ENCODE peak calls at places on chromosomes 3 and 15, in ten cellular contexts. One of them, this sample, is unnamed. For H3K36me3, the result is how much of the 10 kb centered on the place peaks cover.

GRCh38 chr3:58617338-58617761 is 40.2 kb upstream of the FAM107A start:
- DNase-seq in mucosa of descending colon: no peak
- DNase-seq in neural progenitor cell: peak
- DNase-seq in Panc1: no peak
- DNase-seq in kidney epithelial cell: no peak
- DNase-seq in SK-N-SH: no peak
- DNase-seq in GM06990: no peak
- DNase-seq in effector memory CD4-positive, alpha-beta T cell: no peak
- DNase-seq in brain microvascular endothelial cell: no peak
- DNase-seq in body of pancreas: peak
- DNase-seq in this sample: no peak

GRCh38 chr15:91465696-91466095 is 365.6 kb downstream of the SV2B start:
- DNase-seq in effector memory CD4-positive, alpha-beta T cell: no peak
- DNase-seq in kidney epithelial cell: no peak
- DNase-seq in SK-N-SH: no peak
- DNase-seq in mucosa of descending colon: peak
- DNase-seq in GM06990: no peak
- DNase-seq in Panc1: no peak
- DNase-seq in brain microvascular endothelial cell: no peak
- DNase-seq in neural progenitor cell: no peak
- DNase-seq in body of pancreas: peak
- DNase-seq in this sample: no peak

GRCh38 chr15:74367296-74367854 is at the start of gene CYP11A1:
- DNase-seq in brain microvascular endothelial cell: no peak
- DNase-seq in kidney epithelial cell: no peak
- DNase-seq in SK-N-SH: no peak
- DNase-seq in mucosa of descending colon: no peak
- DNase-seq in GM06990: no peak
- DNase-seq in body of pancreas: no peak
- DNase-seq in neural progenitor cell: no peak
- DNase-seq in Panc1: no peak
- DNase-seq in effector memory CD4-positive, alpha-beta T cell: no peak
- DNase-seq in this sample: peak

GRCh38 chr3:82100378-82100777 is 338.9 kb upstream of the GBE1 start:
- DNase-seq in neural progenitor cell: peak
- DNase-seq in GM06990: no peak
- DNase-seq in mucosa of descending colon: no peak
- DNase-seq in kidney epithelial cell: peak
- DNase-seq in brain microvascular endothelial cell: peak
- DNase-seq in SK-N-SH: no peak
- DNase-seq in Panc1: no peak
- DNase-seq in effector memory CD4-positive, alpha-beta T cell: no peak
- DNase-seq in body of pancreas: no peak
- DNase-seq in this sample: peak

GRCh38 chr15:100050877-100051786 is 290.6 kb downstream of the ADAMTS17 start:
- DNase-seq in kidney epithelial cell: no peak
- DNase-seq in neural progenitor cell: no peak
- DNase-seq in Panc1: no peak
- DNase-seq in body of pancreas: no peak
- DNase-seq in mucosa of descending colon: no peak
- DNase-seq in SK-N-SH: no peak
- DNase-seq in GM06990: no peak
- DNase-seq in effector memory CD4-positive, alpha-beta T cell: no peak
- DNase-seq in brain microvascular endothelial cell: no peak
- DNase-seq in this sample: no peak

GRCh38 chr3:127829537-127829936 is 7.2 kb upstream of the MGLL start:
- DNase-seq in mucosa of descending colon: no peak
- DNase-seq in SK-N-SH: no peak
- DNase-seq in brain microvascular endothelial cell: no peak
- DNase-seq in effector memory CD4-positive, alpha-beta T cell: no peak
- DNase-seq in GM06990: no peak
- DNase-seq in kidney epithelial cell: no peak
- DNase-seq in body of pancreas: no peak
- DNase-seq in Panc1: no peak
- DNase-seq in neural progenitor cell: no peak
- DNase-seq in this sample: no peak

GRCh38 chr3:61681636-61682035 is 120.3 kb downstream of the PTPRG start:
- DNase-seq in GM06990: no peak
- DNase-seq in SK-N-SH: no peak
- DNase-seq in mucosa of descending colon: no peak
- DNase-seq in neural progenitor cell: no peak
- DNase-seq in brain microvascular endothelial cell: no peak
- DNase-seq in Panc1: no peak
- DNase-seq in body of pancreas: no peak
- DNase-seq in effector memory CD4-positive, alpha-beta T cell: no peak
- DNase-seq in kidney epithelial cell: no peak
- DNase-seq in this sample: no peak

GRCh38 chr15:68989876-68990754 is 24.4 kb upstream of the NOX5 start:
- DNase-seq in Panc1: no peak
- DNase-seq in brain microvascular endothelial cell: no peak
- DNase-seq in mucosa of descending colon: no peak
- DNase-seq in effector memory CD4-positive, alpha-beta T cell: no peak
- DNase-seq in SK-N-SH: no peak
- DNase-seq in kidney epithelial cell: no peak
- DNase-seq in body of pancreas: no peak
- DNase-seq in neural progenitor cell: no peak
- DNase-seq in GM06990: no peak
- DNase-seq in this sample: peak

GRCh38 chr3:192128922-192129321 is 598.4 kb downstream of the FGF12 start:
- DNase-seq in mucosa of descending colon: no peak
- DNase-seq in SK-N-SH: no peak
- DNase-seq in neural progenitor cell: no peak
- DNase-seq in effector memory CD4-positive, alpha-beta T cell: no peak
- DNase-seq in kidney epithelial cell: no peak
- DNase-seq in brain microvascular endothelial cell: no peak
- DNase-seq in Panc1: no peak
- DNase-seq in body of pancreas: peak
- DNase-seq in GM06990: peak
- DNase-seq in this sample: no peak

GRCh38 chr3:126025116-126025729 is 56.2 kb downstream of the ROPN1B start:
- DNase-seq in Panc1: no peak
- DNase-seq in mucosa of descending colon: no peak
- DNase-seq in effector memory CD4-positive, alpha-beta T cell: no peak
- DNase-seq in body of pancreas: no peak
- DNase-seq in brain microvascular endothelial cell: no peak
- DNase-seq in SK-N-SH: no peak
- DNase-seq in neural progenitor cell: no peak
- DNase-seq in kidney epithelial cell: no peak
- DNase-seq in GM06990: no peak
- DNase-seq in this sample: no peak

GRCh38 chr3:108346301-108346989 is 50.1 kb downstream of the HHLA2 start:
- DNase-seq in effector memory CD4-positive, alpha-beta T cell: no peak
- DNase-seq in brain microvascular endothelial cell: no peak
- DNase-seq in Panc1: no peak
- DNase-seq in mucosa of descending colon: no peak
- DNase-seq in SK-N-SH: no peak
- DNase-seq in neural progenitor cell: peak
- DNase-seq in body of pancreas: no peak
- DNase-seq in kidney epithelial cell: no peak
- DNase-seq in GM06990: no peak
- DNase-seq in this sample: no peak

GRCh38 chr15:68405426-68406250 is 26.3 kb downstream of the ITGA11 start:
- DNase-seq in SK-N-SH: no peak
- DNase-seq in neural progenitor cell: no peak
- DNase-seq in mucosa of descending colon: no peak
- DNase-seq in kidney epithelial cell: no peak
- DNase-seq in body of pancreas: no peak
- DNase-seq in Panc1: no peak
- DNase-seq in GM06990: no peak
- DNase-seq in effector memory CD4-positive, alpha-beta T cell: no peak
- DNase-seq in brain microvascular endothelial cell: no peak
- DNase-seq in this sample: no peak

GRCh38 chr15:87167706-87168105 is 1088.0 kb downstream of the AGBL1 start:
- DNase-seq in mucosa of descending colon: no peak
- DNase-seq in SK-N-SH: no peak
- DNase-seq in Panc1: no peak
- DNase-seq in neural progenitor cell: no peak
- DNase-seq in effector memory CD4-positive, alpha-beta T cell: no peak
- DNase-seq in kidney epithelial cell: no peak
- DNase-seq in body of pancreas: no peak
- DNase-seq in GM06990: no peak
- DNase-seq in brain microvascular endothelial cell: no peak
- DNase-seq in this sample: no peak

GRCh38 chr3:194306109-194306686 is 44.9 kb downstream of the CPN2 start:
- DNase-seq in body of pancreas: no peak
- DNase-seq in Panc1: no peak
- DNase-seq in SK-N-SH: no peak
- DNase-seq in kidney epithelial cell: no peak
- DNase-seq in brain microvascular endothelial cell: no peak
- DNase-seq in GM06990: peak
- DNase-seq in neural progenitor cell: no peak
- DNase-seq in mucosa of descending colon: no peak
- DNase-seq in effector memory CD4-positive, alpha-beta T cell: peak
- DNase-seq in this sample: no peak

GRCh38 chr3:61605589-61606175 is 44.3 kb downstream of the PTPRG start:
- DNase-seq in brain microvascular endothelial cell: no peak
- DNase-seq in Panc1: no peak
- DNase-seq in effector memory CD4-positive, alpha-beta T cell: no peak
- DNase-seq in body of pancreas: no peak
- DNase-seq in SK-N-SH: no peak
- DNase-seq in mucosa of descending colon: no peak
- DNase-seq in neural progenitor cell: no peak
- DNase-seq in kidney epithelial cell: no peak
- DNase-seq in GM06990: no peak
- DNase-seq in this sample: no peak

GRCh38 chr3:33665294-33665693 is 52.8 kb downstream of the CLASP2 start:
- DNase-seq in body of pancreas: no peak
- DNase-seq in mucosa of descending colon: no peak
- DNase-seq in SK-N-SH: no peak
- DNase-seq in Panc1: no peak
- DNase-seq in effector memory CD4-positive, alpha-beta T cell: no peak
- DNase-seq in brain microvascular endothelial cell: no peak
- DNase-seq in GM06990: no peak
- DNase-seq in kidney epithelial cell: no peak
- DNase-seq in neural progenitor cell: no peak
- DNase-seq in this sample: no peak

GRCh38 chr3:60017631-60018030 is 967.8 kb upstream of the CFAP20DC start:
- DNase-seq in body of pancreas: no peak
- DNase-seq in neural progenitor cell: no peak
- DNase-seq in mucosa of descending colon: no peak
- DNase-seq in effector memory CD4-positive, alpha-beta T cell: no peak
- DNase-seq in Panc1: no peak
- DNase-seq in brain microvascular endothelial cell: no peak
- DNase-seq in GM06990: peak
- DNase-seq in kidney epithelial cell: peak
- DNase-seq in SK-N-SH: no peak
- DNase-seq in this sample: no peak

GRCh38 chr3:72317491-72317890 is 530.8 kb downstream of the SHQ1 start:
- DNase-seq in neural progenitor cell: no peak
- DNase-seq in mucosa of descending colon: no peak
- DNase-seq in Panc1: no peak
- DNase-seq in body of pancreas: peak
- DNase-seq in brain microvascular endothelial cell: peak
- DNase-seq in effector memory CD4-positive, alpha-beta T cell: no peak
- DNase-seq in GM06990: no peak
- DNase-seq in kidney epithelial cell: no peak
- DNase-seq in SK-N-SH: no peak
- DNase-seq in this sample: no peak

GRCh38 chr3:123349566-123350450 is 99.1 kb downstream of the ADCY5 start:
- DNase-seq in kidney epithelial cell: no peak
- DNase-seq in effector memory CD4-positive, alpha-beta T cell: no peak
- DNase-seq in neural progenitor cell: no peak
- DNase-seq in SK-N-SH: no peak
- DNase-seq in Panc1: no peak
- DNase-seq in body of pancreas: no peak
- DNase-seq in GM06990: no peak
- DNase-seq in mucosa of descending colon: no peak
- DNase-seq in brain microvascular endothelial cell: no peak
- DNase-seq in this sample: no peak

GRCh38 chr15:88830016-88830415 is 26.8 kb downstream of the ACAN start:
- DNase-seq in mucosa of descending colon: no peak
- DNase-seq in brain microvascular endothelial cell: no peak
- DNase-seq in kidney epithelial cell: no peak
- DNase-seq in neural progenitor cell: no peak
- DNase-seq in Panc1: no peak
- DNase-seq in effector memory CD4-positive, alpha-beta T cell: no peak
- DNase-seq in GM06990: no peak
- DNase-seq in SK-N-SH: no peak
- DNase-seq in body of pancreas: no peak
- DNase-seq in this sample: no peak
- H3K4me3 ChIP-seq in mucosa of descending colon: no peak
- H3K4me3 ChIP-seq in brain microvascular endothelial cell: no peak
- H3K4me3 ChIP-seq in kidney epithelial cell: no peak
- H3K4me3 ChIP-seq in neural progenitor cell: no peak
- H3K4me3 ChIP-seq in Panc1: no peak
- H3K4me3 ChIP-seq in effector memory CD4-positive, alpha-beta T cell: no peak
- H3K4me3 ChIP-seq in GM06990: no peak
- H3K4me3 ChIP-seq in SK-N-SH: no peak
- H3K4me3 ChIP-seq in body of pancreas: no peak
- H3K4me3 ChIP-seq in this sample: no peak

GRCh38 chr15:82829234-82829633 is 19.8 kb downstream of the WHAMM start:
- DNase-seq in Panc1: no peak
- DNase-seq in brain microvascular endothelial cell: no peak
- DNase-seq in mucosa of descending colon: no peak
- DNase-seq in GM06990: no peak
- DNase-seq in body of pancreas: no peak
- DNase-seq in effector memory CD4-positive, alpha-beta T cell: no peak
- DNase-seq in SK-N-SH: no peak
- DNase-seq in neural progenitor cell: no peak
- DNase-seq in kidney epithelial cell: no peak
- DNase-seq in this sample: peak
- H3K36me3 ChIP-seq in Panc1: under half
- H3K36me3 ChIP-seq in brain microvascular endothelial cell: half or more
- H3K36me3 ChIP-seq in mucosa of descending colon: under half
- H3K36me3 ChIP-seq in GM06990: under half
- H3K36me3 ChIP-seq in body of pancreas: under half
- H3K36me3 ChIP-seq in effector memory CD4-positive, alpha-beta T cell: half or more
- H3K36me3 ChIP-seq in SK-N-SH: half or more
- H3K36me3 ChIP-seq in neural progenitor cell: under half
- H3K36me3 ChIP-seq in kidney epithelial cell: under half
- H3K36me3 ChIP-seq in this sample: under half

DNA sequence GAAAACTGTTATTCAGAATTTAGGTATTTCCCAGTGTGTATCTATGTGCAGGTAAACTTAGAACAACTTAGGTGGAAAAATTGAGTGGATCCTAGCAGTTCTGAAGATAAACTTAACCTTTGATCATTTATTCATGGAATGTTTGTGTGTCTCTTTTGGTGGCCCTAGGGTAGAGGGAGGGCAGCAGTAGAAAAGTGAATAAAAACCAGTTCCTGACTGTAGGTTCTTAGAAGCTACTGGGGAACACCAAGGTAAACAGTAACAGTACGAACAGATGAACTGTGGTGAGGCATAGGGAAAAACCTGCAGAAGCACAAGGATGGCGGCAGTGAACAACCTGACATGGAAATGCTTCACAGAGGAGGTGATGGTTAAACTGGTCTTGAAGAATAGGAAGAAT is 2.5 kb downstream of the SNRK start:
- DNase-seq in effector memory CD4-positive, alpha-beta T cell: no peak
- DNase-seq in SK-N-SH: no peak
- DNase-seq in kidney epithelial cell: no peak
- DNase-seq in neural progenitor cell: no peak
- DNase-seq in body of pancreas: no peak
- DNase-seq in mucosa of descending colon: no peak
- DNase-seq in Panc1: no peak
- DNase-seq in brain microvascular endothelial cell: no peak
- DNase-seq in GM06990: no peak
- DNase-seq in this sample: no peak
- H3K4me3 ChIP-seq in effector memory CD4-positive, alpha-beta T cell: peak
- H3K4me3 ChIP-seq in SK-N-SH: no peak
- H3K4me3 ChIP-seq in kidney epithelial cell: no peak
- H3K4me3 ChIP-seq in neural progenitor cell: no peak
- H3K4me3 ChIP-seq in body of pancreas: no peak
- H3K4me3 ChIP-seq in mucosa of descending colon: no peak
- H3K4me3 ChIP-seq in Panc1: no peak
- H3K4me3 ChIP-seq in brain microvascular endothelial cell: peak
- H3K4me3 ChIP-seq in GM06990: peak
- H3K4me3 ChIP-seq in this sample: no peak

GRCh38 chr15:77048135-77048866 is 22.6 kb downstream of the TSPAN3 start:
- DNase-seq in mucosa of descending colon: no peak
- DNase-seq in effector memory CD4-positive, alpha-beta T cell: no peak
- DNase-seq in brain microvascular endothelial cell: no peak
- DNase-seq in SK-N-SH: no peak
- DNase-seq in GM06990: no peak
- DNase-seq in body of pancreas: no peak
- DNase-seq in neural progenitor cell: no peak
- DNase-seq in kidney epithelial cell: no peak
- DNase-seq in Panc1: no peak
- DNase-seq in this sample: no peak
- H3K36me3 ChIP-seq in mucosa of descending colon: under half
- H3K36me3 ChIP-seq in effector memory CD4-positive, alpha-beta T cell: under half
- H3K36me3 ChIP-seq in brain microvascular endothelial cell: under half
- H3K36me3 ChIP-seq in SK-N-SH: half or more
- H3K36me3 ChIP-seq in GM06990: under half
- H3K36me3 ChIP-seq in body of pancreas: under half
- H3K36me3 ChIP-seq in neural progenitor cell: under half
- H3K36me3 ChIP-seq in kidney epithelial cell: under half
- H3K36me3 ChIP-seq in Panc1: under half
- H3K36me3 ChIP-seq in this sample: under half